ENCODE peak calls at places on chromosomes 3 and 15, in six cellular contexts. W is NCI-H774, Y is NCI-H2171, N is Right ventricle myocardium superior, A is IMR-90, U is GM03348. M is an unnamed sample.

GRCh38 chr15:71705151-71705550 is 105.2 kb upstream of the NR2E3 start:
- DNase-seq in U (peak), Y (no peak), N (no peak), A (peak), W (no peak), M (no peak)

GRCh38 chr3:152574461-152575079 is 260.4 kb upstream of the P2RY1 start:
- DNase-seq in N (peak), U (peak), A (peak), Y (no peak), W (peak), M (peak)

GRCh38 chr3:171230857-171231256 is 204.3 kb upstream of the SLC2A2 start:
- DNase-seq in Y (no peak), W (no peak), U (no peak), A (no peak), N (no peak), M (peak)

GRCh38 chr3:9037113-9037715 is 73.9 kb upstream of the RAD18 start:
- DNase-seq in W (no peak), U (no peak), Y (no peak), N (peak), A (no peak), M (no peak)

GRCh38 chr15:81752149-81752942 is 293.5 kb downstream of the MEX3B start:
- DNase-seq in Y (peak), N (peak), A (peak), W (peak), U (peak), M (peak)

GRCh38 chr3:58566398-58567250 is 10.6 kb downstream of the FAM107A start:
- DNase-seq in Y (no peak), N (no peak), U (no peak), A (no peak), W (no peak), M (no peak)

GRCh38 chr3:153129866-153130265 is 32.2 kb upstream of the RAP2B start:
- DNase-seq in N (no peak), W (no peak), Y (no peak), A (no peak), U (no peak), M (no peak)

GRCh38 chr3:8497582-8497981 is 4.0 kb upstream of the LMCD1 start:
- DNase-seq in N (no peak), Y (no peak), A (peak), U (no peak), W (no peak), M (no peak)

GRCh38 chr3:150699068-150699635 is 4.6 kb downstream of the ERICH6 start:
- DNase-seq in A (peak), N (no peak), W (no peak), U (peak), Y (no peak), M (no peak)

GRCh38 chr3:152636651-152637050 is 198.3 kb upstream of the P2RY1 start:
- DNase-seq in Y (no peak), W (no peak), U (no peak), A (no peak), N (no peak), M (no peak)

GRCh38 chr3:63934041-63934440 is 21.9 kb upstream of the SCAANT1 start:
- DNase-seq in U (no peak), W (no peak), Y (no peak), N (no peak), A (no peak), M (no peak)

GRCh38 chr15:60000113-60000823 is 3.8 kb upstream of the FOXB1 start:
- DNase-seq in A (no peak), Y (no peak), U (no peak), W (peak), N (no peak), M (no peak)

GRCh38 chr15:37733628-37734027 is 200.8 kb upstream of the TMCO5A start:
- DNase-seq in Y (no peak), U (no peak), N (no peak), W (no peak), A (no peak), M (no peak)

GRCh38 chr15:62711691-62712454 is 330.7 kb upstream of the TPM1 start:
- DNase-seq in A (peak), W (no peak), Y (no peak), U (no peak), N (no peak), M (no peak)

GRCh38 chr15:67832031-67832551 is 6.8 kb downstream of the SKOR1 start:
- DNase-seq in W (no peak), U (no peak), A (peak), N (no peak), Y (no peak), M (no peak)

GRCh38 chr3:7285502-7285901 is 424.6 kb downstream of the GRM7 start:
- DNase-seq in A (no peak), Y (no peak), U (no peak), W (no peak), N (no peak), M (no peak)

GRCh38 chr3:30658328-30659052 is 52.1 kb downstream of the TGFBR2 start:
- DNase-seq in A (peak), Y (no peak), N (no peak), U (peak), W (no peak), M (peak)

GRCh38 chr3:69691860-69692259 is 47.4 kb upstream of the MITF start:
- DNase-seq in U (no peak), W (no peak), A (no peak), Y (no peak), N (no peak), M (no peak)

GRCh38 chr15:35633677-35634076 is 87.7 kb upstream of the DPH6 start:
- DNase-seq in Y (no peak), N (no peak), U (no peak), A (no peak), W (no peak), M (no peak)

GRCh38 chr3:129655326-129655725 is 48.9 kb upstream of the PLXND1 start:
- DNase-seq in A (no peak), Y (no peak), U (no peak), W (no peak), N (no peak), M (no peak)

GRCh38 chr3:47409688-47410416 is 29.0 kb downstream of the PTPN23 start:
- DNase-seq in U (no peak), Y (no peak), A (no peak), N (peak), W (no peak), M (no peak)

GRCh38 chr15:101017935-101018849 is 99.0 kb downstream of the LRRK1 start:
- DNase-seq in W (no peak), A (peak), U (no peak), Y (no peak), N (no peak), M (no peak)

GRCh38 chr15:94231728-94232086 is 346 bp downstream of the MCTP2 start:
- DNase-seq in A (no peak), N (no peak), U (peak), W (no peak), Y (no peak), M (peak)

GRCh38 chr15:33200444-33200843 is 5.9 kb upstream of the FMN1 start:
- DNase-seq in N (no peak), U (no peak), A (no peak), W (no peak), Y (no peak), M (no peak)

GRCh38 chr3:101964861-101965260 is 115.5 kb downstream of the NFKBIZ start:
- DNase-seq in Y (no peak), U (no peak), N (no peak), W (no peak), A (peak), M (no peak)

GRCh38 chr3:177764377-177764912 is 567.2 kb upstream of the TBL1XR1 start:
- DNase-seq in W (no peak), N (no peak), A (peak), Y (no peak), U (peak), M (no peak)

M was measured in erythroblast.